ENCODE peak calls at places on chromosome 18, in nine cellular contexts. Q is naive thymus-derived CD4-positive, alpha-beta T cell; B is HL-60; X is neuronal stem cell; T is cardiac fibroblast; D is stomach; R is left lung; U is mucosa of descending colon; Z is adrenal gland. Y is an unnamed sample.

GRCh38 chr18:46071894-46072867 is at the start of gene PSTPIP2:
- DNase-seq in Q (peak; percentile 65), B (no peak), X (peak; percentile 24), T (peak; percentile 64), D (peak; percentile 81), R (peak; percentile 84), U (peak; percentile 80), Z (peak; percentile 66), Y (peak; percentile 51)

GRCh38 chr18:34729264-34729663 is 19.2 kb downstream of the DTNA start:
- DNase-seq in Q (no peak), B (no peak), X (no peak), T (peak; percentile 57), D (no peak), R (no peak), U (no peak), Z (peak; percentile 30), Y (peak; percentile 63)

GRCh38 chr18:79797518-79798345 is at the start of gene KCNG2:
- DNase-seq in Q (peak; percentile 21), B (no peak), X (peak; percentile 55), T (peak; percentile 39), D (no peak), R (peak; percentile 33), U (no peak), Z (no peak), Y (no peak)

GRCh38 chr18:21270453-21270852 is 28.4 kb downstream of the GREB1L start:
- DNase-seq in Q (no peak), B (no peak), X (no peak), T (peak; percentile 91), D (no peak), R (no peak), U (no peak), Z (no peak), Y (no peak)

GRCh38 chr18:3596324-3597158 is 146.6 kb downstream of the TGIF1 start:
- DNase-seq in Q (no peak), B (no peak), X (no peak), T (peak; percentile 64), D (peak; percentile 46), R (peak; percentile 72), U (peak; percentile 76), Z (peak; percentile 82), Y (peak; percentile 51)

GRCh38 chr18:8794133-8794986 is 89.0 kb downstream of the MTCL1 start:
- DNase-seq in Q (no peak), B (no peak), X (no peak), T (peak; percentile 50), D (no peak), R (no peak), U (peak; percentile 48), Z (no peak), Y (peak; percentile 25)

GRCh38 chr18:75089748-75090327 is 119.1 kb downstream of the PTGR3 start:
- DNase-seq in Q (no peak), B (no peak), X (no peak), T (no peak), D (no peak), R (peak; percentile 29), U (no peak), Z (no peak), Y (no peak)

GRCh38 chr18:79093986-79094385 is 24.8 kb downstream of the ATP9B start:
- DNase-seq in Q (no peak), B (no peak), X (no peak), T (no peak), D (no peak), R (no peak), U (no peak), Z (no peak), Y (no peak)

GRCh38 chr18:31661965-31662364 is 22.4 kb downstream of the B4GALT6 start:
- DNase-seq in Q (no peak), B (no peak), X (no peak), T (peak; percentile 64), D (no peak), R (no peak), U (no peak), Z (no peak), Y (no peak)

GRCh38 chr18:24268784-24269550 is 128.7 kb downstream of the OSBPL1A start:
- DNase-seq in Q (no peak), B (no peak), X (no peak), T (no peak), D (no peak), R (no peak), U (no peak), Z (no peak), Y (peak; percentile 24)

GRCh38 chr18:24136967-24137373 is 1.9 kb upstream of the CABYR start:
- DNase-seq in Q (no peak), B (no peak), X (no peak), T (no peak), D (no peak), R (no peak), U (no peak), Z (no peak), Y (peak; percentile 31)

GRCh38 chr18:46341989-46342525 is 237.9 kb downstream of the HAUS1 start:
- DNase-seq in Q (no peak), B (peak; percentile 70), X (no peak), T (no peak), D (no peak), R (no peak), U (no peak), Z (no peak), Y (no peak)

GRCh38 chr18:46335551-46336059 is 231.4 kb downstream of the HAUS1 start:
- DNase-seq in Q (no peak), B (no peak), X (peak; percentile 51), T (no peak), D (no peak), R (no peak), U (no peak), Z (no peak), Y (no peak)

GRCh38 chr18:812673-813404 is 797 bp upstream of the YES1 start:
- DNase-seq in Q (peak; percentile 81), B (peak; percentile 89), X (no peak), T (peak; percentile 94), D (peak; percentile 66), R (peak; percentile 71), U (peak; percentile 81), Z (peak; percentile 87), Y (peak; percentile 89)

DNA sequence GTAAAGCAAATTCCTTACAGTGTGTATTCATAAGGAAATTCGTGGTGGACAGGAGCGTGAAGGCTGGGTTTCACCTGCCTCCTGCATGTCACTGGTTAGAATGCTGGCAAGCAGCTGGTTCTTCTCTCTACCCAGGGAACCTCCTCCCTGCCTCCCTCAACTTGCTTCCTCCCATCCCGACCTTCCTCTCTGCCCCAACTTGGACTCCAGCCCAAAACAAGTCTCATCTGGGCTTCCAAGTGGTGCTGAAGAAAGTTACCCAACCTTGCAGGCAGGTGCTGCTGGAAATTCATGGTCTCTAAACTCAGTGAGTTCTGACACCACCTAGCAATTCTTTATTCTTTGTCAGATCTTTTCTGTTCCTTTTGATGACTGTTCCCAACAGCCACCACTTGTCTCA is 184.5 kb downstream of the BCL2 start:
- DNase-seq in Q (no peak), B (no peak), X (no peak), T (no peak), D (no peak), R (no peak), U (no peak), Z (no peak), Y (no peak)
- H3K4me3 ChIP-seq in Q (no peak overlapping the region), B (no peak overlapping the region), X (no peak overlapping the region), T (no peak overlapping the region), D (no peak overlapping the region), R (no peak overlapping the region), U (no peak overlapping the region), Z (no peak overlapping the region), Y (no peak overlapping the region)

GRCh38 chr18:48621815-48622555 is 83.2 kb downstream of the CTIF start:
- DNase-seq in Q (no peak), B (no peak), X (no peak), T (no peak), D (no peak), R (no peak), U (no peak), Z (no peak), Y (no peak)

GRCh38 chr18:48622911-48623431 is 84.1 kb downstream of the CTIF start:
- DNase-seq in Q (no peak), B (no peak), X (no peak), T (peak; percentile 78), D (no peak), R (no peak), U (no peak), Z (no peak), Y (peak; percentile 91)

GRCh38 chr18:48619501-48619900 is 80.7 kb downstream of the CTIF start:
- DNase-seq in Q (no peak), B (no peak), X (no peak), T (no peak), D (no peak), R (no peak), U (no peak), Z (no peak), Y (no peak)

GRCh38 chr18:48619016-48619415 is 80.2 kb downstream of the CTIF start:
- DNase-seq in Q (no peak), B (no peak), X (no peak), T (no peak), D (no peak), R (no peak), U (no peak), Z (no peak), Y (no peak)

GRCh38 chr18:48621240-48621639 is 82.4 kb downstream of the CTIF start:
- DNase-seq in Q (no peak), B (no peak), X (no peak), T (peak; percentile 87), D (no peak), R (no peak), U (no peak), Z (no peak), Y (peak; percentile 35)
- H3K4me3 ChIP-seq in Q (no peak overlapping the region), B (no peak overlapping the region), X (no peak overlapping the region), T (no peak overlapping the region), D (no peak overlapping the region), R (no peak overlapping the region), U (no peak overlapping the region), Z (no peak overlapping the region), Y (no peak overlapping the region)

DNA sequence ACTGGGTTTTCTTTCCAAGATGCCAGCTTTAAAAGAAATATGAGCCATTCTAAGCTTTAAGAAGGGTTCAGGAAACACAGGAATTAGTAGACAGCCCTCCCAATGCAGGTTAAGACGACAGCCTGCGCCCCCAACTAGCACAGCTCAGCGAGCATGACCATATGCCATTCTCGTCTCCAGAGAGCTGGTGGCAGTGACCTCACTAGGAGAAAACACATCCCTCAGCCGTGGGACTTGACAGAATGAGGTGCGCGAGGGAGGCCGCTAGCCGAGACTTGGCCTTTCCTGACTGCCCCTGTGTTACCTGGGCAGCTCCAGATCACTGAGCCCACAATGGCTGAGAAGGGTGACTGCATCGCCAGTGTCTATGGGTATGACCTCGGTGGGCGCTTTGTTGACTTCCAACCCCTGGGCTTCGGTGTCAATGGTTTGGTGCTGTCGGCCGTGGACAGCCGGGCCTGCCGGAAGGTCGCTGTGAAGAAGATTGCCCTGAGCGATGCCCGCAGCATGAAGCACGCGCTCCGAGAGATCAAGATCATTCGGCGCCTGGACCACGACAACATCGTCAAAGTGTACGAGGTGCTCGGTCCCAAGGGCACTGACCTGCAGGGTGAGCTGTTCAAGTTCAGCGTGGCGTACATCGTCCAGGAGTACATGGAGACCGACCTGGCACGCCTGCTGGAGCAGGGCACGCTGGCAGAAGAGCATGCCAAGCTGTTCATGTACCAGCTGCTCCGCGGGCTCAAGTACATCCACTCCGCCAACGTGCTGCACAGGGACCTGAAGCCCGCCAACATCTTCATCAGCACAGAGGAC is 103.9 kb downstream of the MAPK4 start:
- DNase-seq in Q (no peak), B (no peak), X (no peak), T (no peak), D (no peak), R (no peak), U (no peak), Z (no peak), Y (no peak)
- H3K4me3 ChIP-seq in Q (no peak overlapping the region), B (no peak overlapping the region), X (no peak overlapping the region), T (no peak overlapping the region), D (no peak overlapping the region), R (no peak overlapping the region), U (no peak overlapping the region), Z (no peak overlapping the region), Y (no peak overlapping the region)

GRCh38 chr18:11733031-11733430 is 44.0 kb downstream of the GNAL start:
- DNase-seq in Q (peak; percentile 55), B (peak; percentile 56), X (peak; percentile 72), T (peak; percentile 74), D (peak; percentile 81), R (peak; percentile 78), U (peak; percentile 85), Z (peak; percentile 58), Y (peak; percentile 88)
- H3K4me3 ChIP-seq in Q (no peak overlapping the region), B (peak overlapping the region; percentile 29), X (no peak overlapping the region), T (peak overlapping the region; percentile 33), D (peak overlapping the region; percentile 19), R (no peak overlapping the region), U (no peak overlapping the region), Z (no peak overlapping the region), Y (no peak overlapping the region)

Y was measured in trophoblast cell.